ENCODE peak calls at places on chromosomes 5 and 9, in nine cellular contexts. N, J, A, E, F, Z, R, L and T are unnamed samples.

GRCh38 chr9:128142061-128142460 is 7.2 kb upstream of the LCN2 start:
- DNase-seq in L (peak; percentile 36), F (no peak), A (no peak), R (no peak), J (no peak), Z (no peak), N (no peak), E (no peak), T (peak; percentile 30)

GRCh38 chr5:8576178-8576577 is 707.2 kb downstream of the MTRR start:
- DNase-seq in A (no peak), E (no peak), Z (no peak), R (no peak), F (no peak), L (no peak), N (no peak), J (no peak), T (no peak)

GRCh38 chr5:176653401-176653800 is 6.1 kb downstream of the TSPAN17 start:
- DNase-seq in Z (no peak), F (no peak), A (peak; percentile 55), E (no peak), J (peak; percentile 65), R (no peak), N (no peak), L (no peak), T (no peak)

GRCh38 chr9:70409800-70410199 is 4.7 kb downstream of the KLF9 start:
- DNase-seq in R (no peak), J (no peak), N (no peak), A (no peak), Z (no peak), E (no peak), F (no peak), L (no peak), T (no peak)

GRCh38 chr5:43985411-43985810 is 382.4 kb downstream of the NNT start:
- DNase-seq in E (no peak), Z (no peak), A (no peak), J (no peak), L (no peak), N (no peak), F (no peak), R (no peak), T (no peak)

GRCh38 chr5:107676702-107677101 is 6.0 kb upstream of the EFNA5 start:
- DNase-seq in N (no peak), A (no peak), L (no peak), R (no peak), E (no peak), J (no peak), Z (no peak), F (no peak), T (no peak)

GRCh38 chr9:38068616-38068865 is 486 bp downstream of the SHB start:
- DNase-seq in N (no peak), F (no peak), R (peak; percentile 71), L (peak; percentile 50), J (peak; percentile 64), Z (no peak), E (peak; percentile 22), A (no peak), T (peak; percentile 51)

GRCh38 chr5:103402861-103403260 is 144.3 kb downstream of the MACIR start:
- DNase-seq in L (no peak), J (no peak), Z (no peak), N (no peak), E (no peak), F (no peak), A (no peak), R (no peak), T (no peak)

GRCh38 chr5:83531661-83532060 is 60.1 kb downstream of the VCAN start:
- DNase-seq in Z (no peak), A (no peak), J (no peak), L (no peak), N (no peak), E (no peak), F (no peak), R (no peak), T (no peak)

GRCh38 chr5:168093200-168093930 is 198.1 kb upstream of the WWC1 start:
- DNase-seq in A (no peak), R (no peak), E (no peak), L (no peak), F (no peak), Z (no peak), N (no peak), J (no peak), T (no peak)

DNA sequence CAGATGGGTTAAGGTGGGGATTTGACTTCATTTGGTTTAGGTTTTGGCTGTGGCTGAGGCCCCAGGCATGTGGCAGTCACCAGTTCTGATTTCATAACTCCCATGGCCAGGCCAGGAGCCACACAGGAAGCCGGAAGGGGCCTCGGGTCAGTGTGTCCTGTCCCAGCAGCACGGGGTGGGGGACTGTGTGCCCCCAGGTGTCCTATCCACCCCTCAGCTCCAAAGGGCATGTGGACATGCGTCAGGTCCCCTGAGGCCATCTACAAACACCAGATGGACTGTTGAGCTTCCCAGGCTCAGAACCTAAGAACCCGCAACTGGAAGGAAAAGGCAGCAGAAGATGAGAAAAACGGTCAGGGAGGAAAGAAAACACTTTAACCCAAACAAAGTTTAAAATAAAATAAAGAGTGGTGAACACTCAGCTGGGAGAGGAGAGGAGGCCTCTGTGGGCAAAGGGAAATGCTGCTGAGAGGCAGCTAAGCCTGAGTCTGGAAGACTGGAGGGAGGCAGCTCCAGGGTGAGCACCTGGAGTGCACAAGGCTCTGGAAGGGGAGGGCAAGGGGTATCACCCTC is 260.8 kb downstream of the AUH start:
- DNase-seq in F (no peak), E (no peak), A (peak; percentile 43), N (no peak), Z (no peak), J (no peak), L (no peak), R (no peak), T (peak; percentile 68)
- TF ChIP-seq CTCF in F (no peak), E (no peak), A (no peak), N (no peak), Z (no peak), J (no peak), L (no peak), R (no peak), T (no peak)

GRCh38 chr9:123353984-123354591 is 1.9 kb upstream of the CRB2 start:
- DNase-seq in N (no peak), A (peak; percentile 29), F (peak; percentile 84), E (peak; percentile 94), L (peak; percentile 56), R (peak; percentile 72), J (peak; percentile 48), Z (peak; percentile 56), T (peak; percentile 55)

GRCh38 chr9:123354806-123355508 is 1.0 kb upstream of the CRB2 start:
- DNase-seq in R (no peak), A (no peak), J (peak; percentile 30), Z (no peak), E (no peak), F (no peak), L (no peak), N (no peak), T (no peak)

GRCh38 chr9:123356851-123357747 is 1.1 kb downstream of the CRB2 start:
- DNase-seq in L (no peak), N (no peak), J (no peak), Z (no peak), E (peak; percentile 48), R (no peak), A (no peak), F (no peak), T (no peak)

GRCh38 chr9:123357748-123358059 is 1.7 kb downstream of the CRB2 start:
- DNase-seq in R (no peak), L (no peak), A (no peak), Z (no peak), J (no peak), N (no peak), E (no peak), F (no peak), T (no peak)

DNA sequence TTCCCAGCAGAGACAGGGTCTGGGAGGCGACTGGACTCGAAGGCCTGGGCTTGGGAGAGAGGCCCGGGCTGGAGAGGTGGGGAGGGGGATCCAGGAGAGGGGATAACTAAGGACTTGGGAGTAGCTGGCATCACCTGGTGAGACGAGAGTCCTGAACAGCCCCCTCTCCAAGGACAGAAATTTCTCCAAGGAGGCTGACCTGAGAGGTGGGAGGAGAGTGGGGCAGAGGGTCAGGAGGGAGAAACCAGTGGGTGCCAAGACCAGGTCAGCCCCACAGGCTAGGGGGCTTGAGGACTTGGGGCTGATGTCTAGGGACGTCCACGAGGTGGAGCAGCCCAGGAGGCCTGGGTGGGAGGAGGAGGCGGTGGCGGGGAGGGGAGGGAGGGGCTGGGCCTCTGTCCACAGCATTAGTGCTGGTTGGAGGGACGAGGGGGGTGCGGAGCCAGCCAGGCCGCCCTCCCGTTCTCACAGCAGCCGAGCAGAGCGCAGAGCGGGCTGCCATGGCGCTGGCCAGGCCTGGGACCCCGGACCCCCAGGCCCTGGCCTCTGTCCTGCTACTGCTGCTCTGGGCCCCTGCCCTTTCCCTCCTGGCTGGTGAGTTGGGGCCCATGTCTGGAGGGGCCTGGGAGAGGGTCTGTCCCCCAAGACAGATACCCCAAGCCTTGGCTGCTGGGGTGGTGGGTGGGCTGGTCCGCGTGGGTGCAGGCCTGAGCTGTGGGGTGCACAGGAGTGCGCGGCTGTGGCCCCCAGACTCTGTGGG is at the start of gene CRB2:
- DNase-seq in R (no peak), F (no peak), Z (no peak), L (no peak), A (no peak), J (no peak), E (peak; percentile 58), N (no peak), T (no peak)
- TF ChIP-seq CTCF in R (no peak), F (no peak), Z (no peak), L (no peak), A (no peak), J (no peak), E (peak; percentile 46), N (no peak), T (no peak)

GRCh38 chr9:95938724-95939123 is 63.2 kb downstream of the ERCC6L2 start:
- DNase-seq in E (no peak), R (peak; percentile 3), J (no peak), F (no peak), A (no peak), Z (no peak), N (no peak), L (no peak), T (no peak)
- TF ChIP-seq CTCF in E (peak; percentile 36), R (peak; percentile 23), J (no peak), F (no peak), A (no peak), Z (no peak), N (no peak), L (no peak), T (no peak)

GRCh38 chr5:133041157-133041784 is 10.5 kb upstream of the HSPA4 start:
- DNase-seq in A (no peak), R (no peak), L (no peak), Z (no peak), F (no peak), J (peak; percentile 87), E (no peak), N (no peak), T (no peak)

GRCh38 chr5:133047404-133047803 is 4.4 kb upstream of the HSPA4 start:
- DNase-seq in J (no peak), R (no peak), F (no peak), Z (no peak), N (peak; percentile 74), E (no peak), A (no peak), L (no peak), T (no peak)

DNA sequence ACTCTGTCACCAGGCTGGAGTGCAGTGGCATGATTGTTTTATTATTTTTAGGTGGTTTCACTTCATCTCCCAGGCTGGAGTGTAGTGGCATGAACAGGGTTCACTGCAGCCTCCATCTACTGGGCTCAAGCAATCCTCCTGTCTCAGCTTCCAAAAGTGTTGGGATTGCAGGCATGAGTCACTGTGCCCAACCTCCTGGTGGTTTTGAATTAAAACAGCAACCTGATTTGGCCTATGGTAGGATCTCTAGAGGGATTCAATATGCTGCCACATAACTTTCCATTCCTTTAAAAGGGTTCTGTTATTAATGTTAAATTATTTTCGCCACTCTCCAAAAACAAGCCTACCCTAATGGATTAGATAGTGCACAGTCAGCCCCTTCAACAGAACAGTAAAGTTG is 9.9 kb upstream of the HSPA4 start:
- DNase-seq in N (no peak), A (peak; percentile 27), L (no peak), Z (no peak), J (peak; percentile 73), E (no peak), F (no peak), R (peak; percentile 34), T (no peak)
- TF ChIP-seq CTCF in N (no peak), A (no peak), L (no peak), Z (no peak), J (peak; percentile 32), E (no peak), F (no peak), R (peak; percentile 5), T (no peak)